ENCODE peak calls at places on chromosomes 11 and 22, in nine cellular contexts. One of them, this sample, is unnamed. For H3K4me1, the result is how much of the 10 kb centered on the place peaks cover.

GRCh38 chr11:74288161-74288560 is 23.3 kb downstream of the P4HA3 start:
- DNase-seq in tibial nerve: no peak
- DNase-seq in lower lobe of right lung: no peak
- DNase-seq in GM23248: peak
- DNase-seq in mesendoderm: no peak
- DNase-seq in H1: no peak
- DNase-seq in adrenal gland: peak
- DNase-seq in pancreas: no peak
- DNase-seq in neuronal stem cell: no peak
- DNase-seq in this sample: no peak

GRCh38 chr11:28820296-28820989 is 712.3 kb downstream of the METTL15 start:
- DNase-seq in H1: no peak
- DNase-seq in GM23248: peak
- DNase-seq in neuronal stem cell: no peak
- DNase-seq in mesendoderm: no peak
- DNase-seq in adrenal gland: no peak
- DNase-seq in tibial nerve: no peak
- DNase-seq in pancreas: no peak
- DNase-seq in lower lobe of right lung: no peak
- DNase-seq in this sample: no peak

GRCh38 chr11:70489276-70489675 is 90.9 kb downstream of the CTTN start:
- DNase-seq in mesendoderm: no peak
- DNase-seq in adrenal gland: no peak
- DNase-seq in pancreas: no peak
- DNase-seq in H1: no peak
- DNase-seq in tibial nerve: no peak
- DNase-seq in neuronal stem cell: no peak
- DNase-seq in GM23248: no peak
- DNase-seq in lower lobe of right lung: peak
- DNase-seq in this sample: no peak

GRCh38 chr11:102390667-102391449 is 43.8 kb downstream of the BIRC2 start:
- DNase-seq in GM23248: peak
- DNase-seq in lower lobe of right lung: peak
- DNase-seq in tibial nerve: peak
- DNase-seq in H1: peak
- DNase-seq in pancreas: peak
- DNase-seq in neuronal stem cell: peak
- DNase-seq in adrenal gland: peak
- DNase-seq in mesendoderm: peak
- DNase-seq in this sample: peak

GRCh38 chr22:47836957-47837356 is 1074.5 kb downstream of the TBC1D22A start:
- DNase-seq in mesendoderm: peak
- DNase-seq in GM23248: peak
- DNase-seq in tibial nerve: no peak
- DNase-seq in lower lobe of right lung: no peak
- DNase-seq in pancreas: no peak
- DNase-seq in adrenal gland: peak
- DNase-seq in neuronal stem cell: no peak
- DNase-seq in H1: no peak
- DNase-seq in this sample: no peak

GRCh38 chr11:128680906-128681305 is 13.0 kb upstream of the FLI1 start:
- DNase-seq in tibial nerve: no peak
- DNase-seq in lower lobe of right lung: no peak
- DNase-seq in pancreas: no peak
- DNase-seq in H1: no peak
- DNase-seq in neuronal stem cell: no peak
- DNase-seq in adrenal gland: no peak
- DNase-seq in GM23248: no peak
- DNase-seq in mesendoderm: peak
- DNase-seq in this sample: no peak

GRCh38 chr11:2092956-2093412 is 46.2 kb downstream of the IGF2 start:
- DNase-seq in tibial nerve: peak
- DNase-seq in neuronal stem cell: no peak
- DNase-seq in pancreas: peak
- DNase-seq in GM23248: peak
- DNase-seq in mesendoderm: no peak
- DNase-seq in lower lobe of right lung: peak
- DNase-seq in H1: no peak
- DNase-seq in adrenal gland: no peak
- DNase-seq in this sample: peak

GRCh38 chr11:79973701-79974626 is 533.1 kb upstream of the TENM4 start:
- DNase-seq in H1: no peak
- DNase-seq in tibial nerve: peak
- DNase-seq in mesendoderm: peak
- DNase-seq in lower lobe of right lung: no peak
- DNase-seq in pancreas: no peak
- DNase-seq in adrenal gland: peak
- DNase-seq in GM23248: no peak
- DNase-seq in neuronal stem cell: peak
- DNase-seq in this sample: no peak

GRCh38 chr11:116240661-116241060 is 532.1 kb downstream of the BUD13 start:
- DNase-seq in H1: no peak
- DNase-seq in tibial nerve: no peak
- DNase-seq in GM23248: peak
- DNase-seq in lower lobe of right lung: no peak
- DNase-seq in pancreas: no peak
- DNase-seq in adrenal gland: no peak
- DNase-seq in mesendoderm: no peak
- DNase-seq in neuronal stem cell: no peak
- DNase-seq in this sample: no peak

GRCh38 chr11:73870261-73870660 is 6.4 kb downstream of the COA4 start:
- DNase-seq in lower lobe of right lung: no peak
- DNase-seq in GM23248: no peak
- DNase-seq in pancreas: no peak
- DNase-seq in mesendoderm: no peak
- DNase-seq in neuronal stem cell: no peak
- DNase-seq in adrenal gland: no peak
- DNase-seq in H1: no peak
- DNase-seq in tibial nerve: no peak
- DNase-seq in this sample: no peak

GRCh38 chr11:68012044-68012842 is 2.1 kb downstream of the ALDH3B1 start:
- DNase-seq in neuronal stem cell: no peak
- DNase-seq in mesendoderm: no peak
- DNase-seq in adrenal gland: no peak
- DNase-seq in tibial nerve: no peak
- DNase-seq in lower lobe of right lung: peak
- DNase-seq in GM23248: no peak
- DNase-seq in pancreas: peak
- DNase-seq in H1: no peak
- DNase-seq in this sample: no peak

GRCh38 chr11:68009391-68010000 is 631 bp upstream of the ALDH3B1 start:
- DNase-seq in adrenal gland: peak
- DNase-seq in neuronal stem cell: no peak
- DNase-seq in mesendoderm: no peak
- DNase-seq in GM23248: peak
- DNase-seq in pancreas: no peak
- DNase-seq in H1: no peak
- DNase-seq in tibial nerve: no peak
- DNase-seq in lower lobe of right lung: no peak
- DNase-seq in this sample: no peak

GRCh38 chr11:68008381-68009337 is 1.5 kb upstream of the ALDH3B1 start:
- DNase-seq in neuronal stem cell: no peak
- DNase-seq in mesendoderm: no peak
- DNase-seq in GM23248: no peak
- DNase-seq in lower lobe of right lung: peak
- DNase-seq in pancreas: peak
- DNase-seq in tibial nerve: no peak
- DNase-seq in H1: no peak
- DNase-seq in adrenal gland: no peak
- DNase-seq in this sample: no peak

GRCh38 chr11:68011046-68011943 is 1.2 kb downstream of the ALDH3B1 start:
- DNase-seq in lower lobe of right lung: no peak
- DNase-seq in pancreas: no peak
- DNase-seq in H1: no peak
- DNase-seq in neuronal stem cell: no peak
- DNase-seq in mesendoderm: no peak
- DNase-seq in adrenal gland: no peak
- DNase-seq in GM23248: no peak
- DNase-seq in tibial nerve: no peak
- DNase-seq in this sample: no peak

DNA sequence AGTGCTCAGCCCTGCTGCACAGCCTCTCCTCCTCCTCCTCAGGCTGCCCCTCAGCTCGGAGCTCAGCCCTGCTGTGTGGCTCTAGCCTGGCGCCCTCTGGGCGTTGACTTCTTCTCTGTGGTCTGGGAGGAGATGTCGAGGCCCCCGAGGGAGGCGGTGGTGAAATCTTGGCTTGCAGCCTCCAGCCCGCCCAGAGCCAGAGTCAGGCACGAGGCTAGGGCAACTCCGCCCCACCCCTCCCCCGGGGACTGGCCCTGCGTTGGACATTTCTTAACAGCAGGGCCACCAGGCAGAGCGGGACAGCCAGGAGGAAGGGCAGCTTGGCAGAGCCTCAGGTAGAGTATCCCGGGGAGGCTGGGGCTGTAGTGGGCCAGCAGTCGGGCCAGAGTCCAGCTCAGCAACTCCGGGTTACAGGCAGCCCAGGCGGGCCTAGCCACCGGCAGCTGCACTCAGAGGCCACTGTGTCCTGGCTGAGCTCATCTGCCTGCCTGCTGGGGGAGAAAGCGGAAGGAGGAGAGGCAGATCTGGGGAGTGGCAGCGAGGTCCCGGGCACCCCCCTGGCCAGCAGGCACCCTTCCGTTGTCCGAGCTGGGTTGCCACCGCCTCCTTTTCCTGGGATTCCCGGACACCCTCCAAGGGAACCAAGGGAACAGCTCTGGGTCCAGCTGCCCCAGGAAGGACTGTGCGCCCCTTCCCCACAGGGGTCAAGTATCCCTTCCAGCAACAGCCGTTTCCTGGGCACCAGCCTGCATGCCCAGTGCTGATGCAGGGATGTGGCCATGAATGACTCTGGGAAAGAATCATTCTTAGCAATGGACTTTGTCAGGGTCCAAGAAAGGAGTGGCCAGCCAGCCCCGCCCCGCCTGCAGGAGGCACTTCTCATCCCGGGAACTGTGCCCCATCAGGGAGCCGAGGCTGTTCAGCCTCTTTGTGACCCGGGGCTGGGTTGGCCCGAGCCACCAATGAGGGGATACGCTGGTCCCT is at the start of gene ALDH3B1:
- DNase-seq in pancreas: peak
- DNase-seq in H1: peak
- DNase-seq in neuronal stem cell: no peak
- DNase-seq in lower lobe of right lung: peak
- DNase-seq in GM23248: peak
- DNase-seq in tibial nerve: peak
- DNase-seq in adrenal gland: peak
- DNase-seq in mesendoderm: peak
- DNase-seq in this sample: no peak
- H3K4me3 ChIP-seq in pancreas: peak
- H3K4me3 ChIP-seq in H1: no peak
- H3K4me3 ChIP-seq in neuronal stem cell: peak
- H3K4me3 ChIP-seq in lower lobe of right lung: peak
- H3K4me3 ChIP-seq in GM23248: peak
- H3K4me3 ChIP-seq in tibial nerve: peak
- H3K4me3 ChIP-seq in adrenal gland: no peak
- H3K4me3 ChIP-seq in mesendoderm: no peak
- H3K4me3 ChIP-seq in this sample: no peak

GRCh38 chr11:27329867-27330632 is 33.0 kb downstream of the CCDC34 start:
- DNase-seq in mesendoderm: no peak
- DNase-seq in lower lobe of right lung: no peak
- DNase-seq in GM23248: no peak
- DNase-seq in neuronal stem cell: no peak
- DNase-seq in adrenal gland: no peak
- DNase-seq in H1: no peak
- DNase-seq in pancreas: no peak
- DNase-seq in tibial nerve: no peak
- DNase-seq in this sample: no peak
- H3K4me1 ChIP-seq in mesendoderm: under half
- H3K4me1 ChIP-seq in lower lobe of right lung: under half
- H3K4me1 ChIP-seq in GM23248: under half
- H3K4me1 ChIP-seq in neuronal stem cell: under half
- H3K4me1 ChIP-seq in adrenal gland: under half
- H3K4me1 ChIP-seq in H1: under half
- H3K4me1 ChIP-seq in pancreas: under half
- H3K4me1 ChIP-seq in tibial nerve: under half
- H3K4me1 ChIP-seq in this sample: under half

GRCh38 chr22:30123463-30123862 is 43.2 kb downstream of the HORMAD2 start:
- DNase-seq in tibial nerve: no peak
- DNase-seq in adrenal gland: no peak
- DNase-seq in H1: no peak
- DNase-seq in pancreas: no peak
- DNase-seq in neuronal stem cell: no peak
- DNase-seq in lower lobe of right lung: no peak
- DNase-seq in GM23248: no peak
- DNase-seq in mesendoderm: no peak
- DNase-seq in this sample: no peak

GRCh38 chr22:30129636-30130035 is 49.4 kb downstream of the HORMAD2 start:
- DNase-seq in H1: no peak
- DNase-seq in pancreas: no peak
- DNase-seq in tibial nerve: no peak
- DNase-seq in neuronal stem cell: no peak
- DNase-seq in mesendoderm: no peak
- DNase-seq in GM23248: no peak
- DNase-seq in adrenal gland: no peak
- DNase-seq in lower lobe of right lung: no peak
- DNase-seq in this sample: no peak

GRCh38 chr22:30132290-30132996 is 52.2 kb downstream of the HORMAD2 start:
- DNase-seq in H1: no peak
- DNase-seq in adrenal gland: no peak
- DNase-seq in lower lobe of right lung: no peak
- DNase-seq in mesendoderm: no peak
- DNase-seq in neuronal stem cell: no peak
- DNase-seq in GM23248: no peak
- DNase-seq in tibial nerve: no peak
- DNase-seq in pancreas: no peak
- DNase-seq in this sample: no peak

GRCh38 chr22:30127749-30128166 is 47.5 kb downstream of the HORMAD2 start:
- DNase-seq in neuronal stem cell: no peak
- DNase-seq in GM23248: peak
- DNase-seq in mesendoderm: no peak
- DNase-seq in H1: no peak
- DNase-seq in tibial nerve: no peak
- DNase-seq in pancreas: no peak
- DNase-seq in lower lobe of right lung: no peak
- DNase-seq in adrenal gland: no peak
- DNase-seq in this sample: no peak

DNA sequence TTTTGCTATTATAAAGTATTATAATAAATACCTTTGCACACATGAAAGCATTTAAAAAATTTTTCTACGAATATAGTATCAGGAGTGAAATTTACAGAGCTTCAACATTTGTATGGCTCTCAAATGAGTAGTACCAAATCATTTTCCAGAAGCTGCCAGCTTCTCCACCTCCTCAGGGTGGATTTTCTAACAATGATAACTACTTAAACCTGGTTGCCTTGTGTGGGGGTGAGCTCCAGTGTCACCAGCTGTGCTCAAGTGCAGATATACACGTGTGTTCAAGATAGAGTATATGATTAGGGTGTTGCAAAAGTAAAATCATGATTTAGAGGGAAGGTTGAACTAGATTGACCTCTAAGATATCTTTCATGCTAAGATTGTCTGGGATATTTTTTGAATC is 48.2 kb downstream of the HORMAD2 start:
- DNase-seq in H1: no peak
- DNase-seq in lower lobe of right lung: no peak
- DNase-seq in pancreas: no peak
- DNase-seq in mesendoderm: no peak
- DNase-seq in GM23248: no peak
- DNase-seq in neuronal stem cell: no peak
- DNase-seq in tibial nerve: no peak
- DNase-seq in adrenal gland: no peak
- DNase-seq in this sample: no peak
- H3K27ac ChIP-seq in H1: no peak
- H3K27ac ChIP-seq in lower lobe of right lung: no peak
- H3K27ac ChIP-seq in pancreas: no peak
- H3K27ac ChIP-seq in mesendoderm: no peak
- H3K27ac ChIP-seq in GM23248: no peak
- H3K27ac ChIP-seq in neuronal stem cell: no peak
- H3K27ac ChIP-seq in tibial nerve: no peak
- H3K27ac ChIP-seq in adrenal gland: no peak
- H3K27ac ChIP-seq in this sample: no peak

GRCh38 chr11:59756496-59756840 is 1.3 kb downstream of the STX3 start:
- DNase-seq in H1: no peak
- DNase-seq in pancreas: no peak
- DNase-seq in mesendoderm: no peak
- DNase-seq in lower lobe of right lung: no peak
- DNase-seq in tibial nerve: no peak
- DNase-seq in neuronal stem cell: no peak
- DNase-seq in adrenal gland: no peak
- DNase-seq in GM23248: peak
- DNase-seq in this sample: no peak
- H3K4me3 ChIP-seq in H1: peak
- H3K4me3 ChIP-seq in pancreas: no peak
- H3K4me3 ChIP-seq in mesendoderm: no peak
- H3K4me3 ChIP-seq in lower lobe of right lung: peak
- H3K4me3 ChIP-seq in tibial nerve: no peak
- H3K4me3 ChIP-seq in neuronal stem cell: no peak
- H3K4me3 ChIP-seq in adrenal gland: no peak
- H3K4me3 ChIP-seq in GM23248: peak
- H3K4me3 ChIP-seq in this sample: no peak